ENCODE peak calls at places on chromosomes 11 and 22, in nine cellular contexts. One of them, this sample, is unnamed.

GRCh38 chr11:57161351-57161750 is 20.4 kb upstream of the LRRC55 start:
- DNase-seq in SK-N-SH: no peak
- DNase-seq in A549: no peak
- DNase-seq in endothelial cell of umbilical vein: no peak
- DNase-seq in H1: no peak
- DNase-seq in GM12878: no peak
- DNase-seq in HepG2: no peak
- DNase-seq in HCT116: no peak
- DNase-seq in K562: no peak
- DNase-seq in this sample: no peak

GRCh38 chr11:74677131-74677530 is 54.1 kb downstream of the CHRDL2 start:
- DNase-seq in SK-N-SH: no peak
- DNase-seq in A549: no peak
- DNase-seq in endothelial cell of umbilical vein: no peak
- DNase-seq in H1: no peak
- DNase-seq in GM12878: no peak
- DNase-seq in HepG2: no peak
- DNase-seq in HCT116: no peak
- DNase-seq in K562: no peak
- DNase-seq in this sample: no peak

GRCh38 chr11:4416306-4416705 is 22.8 kb upstream of the TRIM21 start:
- DNase-seq in SK-N-SH: no peak
- DNase-seq in A549: no peak
- DNase-seq in endothelial cell of umbilical vein: no peak
- DNase-seq in H1: no peak
- DNase-seq in GM12878: no peak
- DNase-seq in HepG2: no peak
- DNase-seq in HCT116: no peak
- DNase-seq in K562: no peak
- DNase-seq in this sample: no peak

GRCh38 chr22:43587574-43587973 is 175.8 kb downstream of the MPPED1 start:
- DNase-seq in SK-N-SH: no peak
- DNase-seq in A549: no peak
- DNase-seq in endothelial cell of umbilical vein: no peak
- DNase-seq in H1: no peak
- DNase-seq in GM12878: no peak
- DNase-seq in HepG2: no peak
- DNase-seq in HCT116: no peak
- DNase-seq in K562: no peak
- DNase-seq in this sample: no peak

GRCh38 chr11:131978351-131978750 is 607.9 kb downstream of the NTM start:
- DNase-seq in SK-N-SH: no peak
- DNase-seq in A549: no peak
- DNase-seq in endothelial cell of umbilical vein: no peak
- DNase-seq in H1: no peak
- DNase-seq in GM12878: no peak
- DNase-seq in HepG2: no peak
- DNase-seq in HCT116: no peak
- DNase-seq in K562: no peak
- DNase-seq in this sample: no peak

GRCh38 chr22:20785415-20785814 is 11.5 kb downstream of the SERPIND1 start:
- DNase-seq in SK-N-SH: no peak
- DNase-seq in A549: no peak
- DNase-seq in endothelial cell of umbilical vein: no peak
- DNase-seq in H1: no peak
- DNase-seq in GM12878: no peak
- DNase-seq in HepG2: no peak
- DNase-seq in HCT116: no peak
- DNase-seq in K562: no peak
- DNase-seq in this sample: no peak

GRCh38 chr11:2587976-2588748 is 111.6 kb downstream of the KCNQ1OT1 start:
- DNase-seq in SK-N-SH: peak; percentile 49
- DNase-seq in A549: no peak
- DNase-seq in endothelial cell of umbilical vein: no peak
- DNase-seq in H1: no peak
- DNase-seq in GM12878: no peak
- DNase-seq in HepG2: no peak
- DNase-seq in HCT116: no peak
- DNase-seq in K562: no peak
- DNase-seq in this sample: no peak

GRCh38 chr11:66071326-66071870 is 1.3 kb downstream of the PACS1 start:
- DNase-seq in SK-N-SH: no peak
- DNase-seq in A549: no peak
- DNase-seq in endothelial cell of umbilical vein: no peak
- DNase-seq in H1: no peak
- DNase-seq in GM12878: no peak
- DNase-seq in HepG2: no peak
- DNase-seq in HCT116: no peak
- DNase-seq in K562: no peak
- DNase-seq in this sample: no peak

GRCh38 chr11:120880791-120881190 is 143.1 kb upstream of the TBCEL start:
- DNase-seq in SK-N-SH: no peak
- DNase-seq in A549: no peak
- DNase-seq in endothelial cell of umbilical vein: no peak
- DNase-seq in H1: no peak
- DNase-seq in GM12878: no peak
- DNase-seq in HepG2: no peak
- DNase-seq in HCT116: no peak
- DNase-seq in K562: no peak
- DNase-seq in this sample: no peak

GRCh38 chr11:113162590-113162961 is 151.8 kb upstream of the TTC12 start:
- DNase-seq in SK-N-SH: no peak
- DNase-seq in A549: no peak
- DNase-seq in endothelial cell of umbilical vein: no peak
- DNase-seq in H1: no peak
- DNase-seq in GM12878: no peak
- DNase-seq in HepG2: no peak
- DNase-seq in HCT116: no peak
- DNase-seq in K562: peak; percentile 9
- DNase-seq in this sample: no peak
- TF ChIP-seq CTCF in SK-N-SH: no peak
- TF ChIP-seq CTCF in A549: no peak
- TF ChIP-seq CTCF in endothelial cell of umbilical vein: no peak
- TF ChIP-seq CTCF in H1: peak; percentile 24
- TF ChIP-seq CTCF in GM12878: no peak
- TF ChIP-seq CTCF in HepG2: peak; percentile 14
- TF ChIP-seq CTCF in HCT116: peak; percentile 15
- TF ChIP-seq CTCF in K562: no peak
- TF ChIP-seq CTCF in this sample: no peak

DNA sequence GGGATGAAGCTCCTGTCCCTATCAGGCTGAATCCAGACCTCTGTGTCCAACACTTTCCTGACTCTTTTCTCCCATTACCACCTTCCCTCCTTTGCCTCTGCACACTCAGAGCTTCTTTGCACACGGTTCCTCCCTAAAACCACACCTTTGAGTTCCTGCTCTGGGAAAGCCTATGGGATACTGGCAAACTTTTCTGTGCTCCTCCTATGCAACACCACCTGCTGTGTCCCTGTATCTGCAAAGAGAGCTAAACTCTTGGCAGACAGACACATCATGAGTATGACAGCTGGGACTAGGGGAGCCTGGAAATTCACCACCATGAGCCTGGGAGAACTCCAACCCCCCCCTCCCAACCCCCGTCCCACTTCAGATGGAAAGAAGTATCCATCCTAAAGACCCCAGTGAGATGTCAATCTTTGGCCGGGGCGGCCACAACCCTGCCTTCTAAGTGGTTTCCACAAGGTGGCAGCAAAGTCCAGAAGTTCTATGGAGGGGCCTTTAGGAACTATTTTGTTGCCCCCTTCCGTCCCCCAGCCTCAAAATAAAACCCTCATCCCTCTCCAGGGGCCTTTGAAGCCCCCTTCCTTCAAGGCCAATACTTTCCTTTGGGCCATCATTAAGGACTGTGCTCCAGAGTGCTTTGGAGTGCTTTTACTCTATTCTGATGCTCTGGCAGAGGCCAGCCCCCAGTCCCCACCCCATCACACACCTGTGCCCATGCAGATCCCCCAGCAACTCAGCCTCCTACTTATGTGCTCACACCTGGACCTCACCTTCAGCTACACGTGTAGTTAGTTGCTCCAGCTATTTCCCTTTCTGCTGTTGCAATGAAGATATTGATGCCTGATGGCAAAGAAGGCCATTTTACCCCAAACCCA is 19.4 kb downstream of the HTR3A start:
- DNase-seq in SK-N-SH: peak; percentile 71
- DNase-seq in A549: peak; percentile 37
- DNase-seq in endothelial cell of umbilical vein: peak; percentile 11
- DNase-seq in H1: no peak
- DNase-seq in GM12878: no peak
- DNase-seq in HepG2: no peak
- DNase-seq in HCT116: no peak
- DNase-seq in K562: peak; percentile 40
- DNase-seq in this sample: peak; percentile 33
- TF ChIP-seq MAX in SK-N-SH: no peak
- TF ChIP-seq MAX in A549: no peak
- TF ChIP-seq MAX in endothelial cell of umbilical vein: no peak
- TF ChIP-seq MAX in H1: no peak
- TF ChIP-seq MAX in GM12878: no peak
- TF ChIP-seq MAX in HepG2: no peak
- TF ChIP-seq MAX in HCT116: no peak
- TF ChIP-seq MAX in K562: no peak
- TF ChIP-seq MAX in this sample: no peak

GRCh38 chr11:71999813-72000590 is 1.3 kb downstream of the IL18BP start:
- DNase-seq in SK-N-SH: no peak
- DNase-seq in A549: no peak
- DNase-seq in endothelial cell of umbilical vein: no peak
- DNase-seq in H1: no peak
- DNase-seq in GM12878: no peak
- DNase-seq in HepG2: no peak
- DNase-seq in HCT116: no peak
- DNase-seq in K562: peak; percentile 77
- DNase-seq in this sample: no peak

GRCh38 chr11:71999360-71999759 is 651 bp downstream of the IL18BP start:
- DNase-seq in SK-N-SH: no peak
- DNase-seq in A549: no peak
- DNase-seq in endothelial cell of umbilical vein: peak; percentile 30
- DNase-seq in H1: no peak
- DNase-seq in GM12878: no peak
- DNase-seq in HepG2: no peak
- DNase-seq in HCT116: no peak
- DNase-seq in K562: no peak
- DNase-seq in this sample: no peak

GRCh38 chr11:71997594-71997993 is 1.1 kb upstream of the IL18BP start:
- DNase-seq in SK-N-SH: no peak
- DNase-seq in A549: no peak
- DNase-seq in endothelial cell of umbilical vein: no peak
- DNase-seq in H1: no peak
- DNase-seq in GM12878: no peak
- DNase-seq in HepG2: no peak
- DNase-seq in HCT116: no peak
- DNase-seq in K562: no peak
- DNase-seq in this sample: no peak

GRCh38 chr11:71998061-71998460 is 648 bp upstream of the IL18BP start:
- DNase-seq in SK-N-SH: no peak
- DNase-seq in A549: no peak
- DNase-seq in endothelial cell of umbilical vein: no peak
- DNase-seq in H1: no peak
- DNase-seq in GM12878: no peak
- DNase-seq in HepG2: no peak
- DNase-seq in HCT116: no peak
- DNase-seq in K562: no peak
- DNase-seq in this sample: no peak

DNA sequence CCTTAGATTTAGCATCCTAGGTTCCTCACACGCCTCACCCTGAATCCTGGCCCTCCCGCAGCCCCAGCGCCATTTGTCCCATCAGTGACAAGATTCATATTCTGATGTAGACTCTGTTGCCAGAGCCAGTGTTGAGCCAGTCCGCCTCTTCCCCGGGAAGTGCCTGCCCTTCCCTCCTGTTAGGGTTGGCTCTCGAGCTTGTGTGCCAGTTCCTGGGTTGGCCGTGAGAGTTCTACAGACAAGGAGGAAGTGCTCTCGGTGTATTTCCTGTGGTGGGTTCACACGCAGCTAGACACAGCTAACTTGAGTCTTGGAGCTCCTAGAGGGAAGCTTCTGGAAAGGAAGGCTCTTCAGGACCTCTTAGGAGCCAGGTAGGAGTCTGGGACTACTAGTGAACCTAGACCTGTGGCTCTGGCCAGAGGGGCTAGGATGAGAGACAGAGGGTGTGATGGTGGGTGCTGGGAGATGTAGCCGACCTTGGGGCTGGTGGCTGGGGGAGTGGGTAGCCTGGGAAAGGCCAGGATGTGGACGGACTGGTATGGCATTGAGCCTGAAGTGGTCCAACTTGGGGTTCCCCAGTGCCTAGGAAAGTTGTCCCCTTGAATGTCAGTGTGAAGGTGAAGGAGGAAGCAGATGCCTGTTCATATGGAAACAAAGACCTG is at the start of gene IL18BP:
- DNase-seq in SK-N-SH: no peak
- DNase-seq in A549: no peak
- DNase-seq in endothelial cell of umbilical vein: no peak
- DNase-seq in H1: no peak
- DNase-seq in GM12878: peak; percentile 44
- DNase-seq in HepG2: no peak
- DNase-seq in HCT116: no peak
- DNase-seq in K562: no peak
- DNase-seq in this sample: peak; percentile 55
- H3K4me3 ChIP-seq in SK-N-SH: no peak within 1 kb of the TSS
- H3K4me3 ChIP-seq in A549: no peak within 1 kb of the TSS
- H3K4me3 ChIP-seq in endothelial cell of umbilical vein: no peak within 1 kb of the TSS
- H3K4me3 ChIP-seq in H1: no peak within 1 kb of the TSS
- H3K4me3 ChIP-seq in GM12878: peak within 1 kb of the TSS; percentile 50
- H3K4me3 ChIP-seq in HepG2: no peak within 1 kb of the TSS
- H3K4me3 ChIP-seq in HCT116: no peak within 1 kb of the TSS
- H3K4me3 ChIP-seq in K562: no peak within 1 kb of the TSS
- H3K4me3 ChIP-seq in this sample: no peak within 1 kb of the TSS

GRCh38 chr22:49026476-49027121 is 801.1 kb downstream of the BRD1 start:
- DNase-seq in SK-N-SH: peak; percentile 62
- DNase-seq in A549: peak; percentile 6
- DNase-seq in endothelial cell of umbilical vein: no peak
- DNase-seq in H1: no peak
- DNase-seq in GM12878: no peak
- DNase-seq in HepG2: no peak
- DNase-seq in HCT116: no peak
- DNase-seq in K562: no peak
- DNase-seq in this sample: peak; percentile 21

GRCh38 chr22:49023879-49024774 is 803.5 kb downstream of the BRD1 start:
- DNase-seq in SK-N-SH: no peak
- DNase-seq in A549: no peak
- DNase-seq in endothelial cell of umbilical vein: no peak
- DNase-seq in H1: no peak
- DNase-seq in GM12878: no peak
- DNase-seq in HepG2: no peak
- DNase-seq in HCT116: no peak
- DNase-seq in K562: no peak
- DNase-seq in this sample: no peak

GRCh38 chr22:49024775-49025440 is 802.8 kb downstream of the BRD1 start:
- DNase-seq in SK-N-SH: no peak
- DNase-seq in A549: no peak
- DNase-seq in endothelial cell of umbilical vein: no peak
- DNase-seq in H1: no peak
- DNase-seq in GM12878: no peak
- DNase-seq in HepG2: no peak
- DNase-seq in HCT116: no peak
- DNase-seq in K562: no peak
- DNase-seq in this sample: no peak

GRCh38 chr22:49027122-49027670 is 800.5 kb downstream of the BRD1 start:
- DNase-seq in SK-N-SH: no peak
- DNase-seq in A549: no peak
- DNase-seq in endothelial cell of umbilical vein: no peak
- DNase-seq in H1: no peak
- DNase-seq in GM12878: no peak
- DNase-seq in HepG2: no peak
- DNase-seq in HCT116: no peak
- DNase-seq in K562: no peak
- DNase-seq in this sample: no peak

GRCh38 chr22:49025791-49026475 is 801.7 kb downstream of the BRD1 start:
- DNase-seq in SK-N-SH: no peak
- DNase-seq in A549: no peak
- DNase-seq in endothelial cell of umbilical vein: no peak
- DNase-seq in H1: no peak
- DNase-seq in GM12878: no peak
- DNase-seq in HepG2: no peak
- DNase-seq in HCT116: no peak
- DNase-seq in K562: no peak
- DNase-seq in this sample: no peak
- TF ChIP-seq CTCF in SK-N-SH: no peak
- TF ChIP-seq CTCF in A549: no peak
- TF ChIP-seq CTCF in endothelial cell of umbilical vein: no peak
- TF ChIP-seq CTCF in H1: no peak
- TF ChIP-seq CTCF in GM12878: no peak
- TF ChIP-seq CTCF in HepG2: no peak
- TF ChIP-seq CTCF in HCT116: no peak
- TF ChIP-seq CTCF in K562: no peak
- TF ChIP-seq CTCF in this sample: no peak

This sample was measured in NB4.